ENCODE peak calls at places on chromosomes 4 and X, in six cellular contexts. One of them, this sample, is unnamed.

GRCh38 chr4:105092356-105092755 is 54.3 kb upstream of the TET2 start:
- DNase-seq in trophoblast cell: no peak
- DNase-seq in mesenchymal stem cell: no peak
- DNase-seq in H9: no peak
- DNase-seq in H1: no peak
- DNase-seq in IMR-90: peak; percentile 85
- DNase-seq in this sample: no peak

GRCh38 chr4:152927737-152928136 is 8.4 kb upstream of the FHDC1 start:
- DNase-seq in H9: no peak
- DNase-seq in trophoblast cell: no peak
- DNase-seq in H1: no peak
- DNase-seq in mesenchymal stem cell: no peak
- DNase-seq in IMR-90: no peak
- DNase-seq in this sample: no peak

GRCh38 chr4:145681956-145682355 is 2.0 kb downstream of the C4orf51 start:
- DNase-seq in H9: no peak
- DNase-seq in mesenchymal stem cell: peak; percentile 9
- DNase-seq in H1: no peak
- DNase-seq in IMR-90: peak; percentile 61
- DNase-seq in trophoblast cell: no peak
- DNase-seq in this sample: no peak

GRCh38 chr4:103199009-103199408 is 866 bp upstream of the CENPE start:
- DNase-seq in IMR-90: no peak
- DNase-seq in mesenchymal stem cell: no peak
- DNase-seq in H9: no peak
- DNase-seq in trophoblast cell: no peak
- DNase-seq in H1: no peak
- DNase-seq in this sample: no peak

GRCh38 chrX:135707880-135708279 is 5.6 kb upstream of the CT45A1 start:
- DNase-seq in trophoblast cell: no peak
- DNase-seq in H9: peak; percentile 64
- DNase-seq in IMR-90: no peak
- DNase-seq in mesenchymal stem cell: no peak
- DNase-seq in H1: peak; percentile 1
- DNase-seq in this sample: no peak

GRCh38 chr4:83599183-83599582 is 63.3 kb downstream of the GPAT3 start:
- DNase-seq in H1: no peak
- DNase-seq in trophoblast cell: peak; percentile 4
- DNase-seq in mesenchymal stem cell: peak; percentile 57
- DNase-seq in IMR-90: peak; percentile 59
- DNase-seq in H9: no peak
- DNase-seq in this sample: no peak

GRCh38 chr4:151753056-151753455 is 7.8 kb downstream of the GATB start:
- DNase-seq in H1: no peak
- DNase-seq in trophoblast cell: peak; percentile 91
- DNase-seq in mesenchymal stem cell: no peak
- DNase-seq in IMR-90: peak; percentile 38
- DNase-seq in H9: no peak
- DNase-seq in this sample: no peak

GRCh38 chr4:15131551-15131950 is 129.3 kb downstream of the CPEB2 start:
- DNase-seq in mesenchymal stem cell: no peak
- DNase-seq in trophoblast cell: peak; percentile 24
- DNase-seq in H9: no peak
- DNase-seq in IMR-90: no peak
- DNase-seq in H1: no peak
- DNase-seq in this sample: no peak

GRCh38 chr4:133154725-133155124 is 5.6 kb downstream of the PCDH10 start:
- DNase-seq in H1: no peak
- DNase-seq in H9: no peak
- DNase-seq in mesenchymal stem cell: peak; percentile 52
- DNase-seq in IMR-90: peak; percentile 41
- DNase-seq in trophoblast cell: peak; percentile 13
- DNase-seq in this sample: no peak

GRCh38 chr4:138686078-138686477 is 329.5 kb upstream of the NOCT start:
- DNase-seq in mesenchymal stem cell: no peak
- DNase-seq in trophoblast cell: no peak
- DNase-seq in IMR-90: no peak
- DNase-seq in H9: no peak
- DNase-seq in H1: no peak
- DNase-seq in this sample: no peak

GRCh38 chr4:5724377-5724776 is 13.4 kb downstream of the EVC start:
- DNase-seq in H9: no peak
- DNase-seq in trophoblast cell: no peak
- DNase-seq in IMR-90: no peak
- DNase-seq in H1: no peak
- DNase-seq in mesenchymal stem cell: peak; percentile 15
- DNase-seq in this sample: no peak

GRCh38 chrX:130594453-130594916 is 192.7 kb downstream of the RBMX2 start:
- DNase-seq in H1: no peak
- DNase-seq in IMR-90: no peak
- DNase-seq in H9: no peak
- DNase-seq in trophoblast cell: no peak
- DNase-seq in mesenchymal stem cell: no peak
- DNase-seq in this sample: no peak

GRCh38 chrX:76195579-76195978 is 22.7 kb downstream of the PBDC1 start:
- DNase-seq in H1: no peak
- DNase-seq in mesenchymal stem cell: no peak
- DNase-seq in IMR-90: no peak
- DNase-seq in trophoblast cell: no peak
- DNase-seq in H9: no peak
- DNase-seq in this sample: no peak

GRCh38 chr4:17276821-17277220 is 235.1 kb downstream of the QDPR start:
- DNase-seq in mesenchymal stem cell: peak; percentile 32
- DNase-seq in H1: no peak
- DNase-seq in trophoblast cell: no peak
- DNase-seq in H9: no peak
- DNase-seq in IMR-90: peak; percentile 53
- DNase-seq in this sample: no peak

GRCh38 chr4:121938282-121939092 is 13.4 kb downstream of the TRPC3 start:
- DNase-seq in H1: no peak
- DNase-seq in IMR-90: peak; percentile 12
- DNase-seq in H9: no peak
- DNase-seq in trophoblast cell: peak; percentile 69
- DNase-seq in mesenchymal stem cell: peak; percentile 15
- DNase-seq in this sample: no peak

GRCh38 chrX:103250977-103251376 is 4.0 kb downstream of the TCEAL8 start:
- DNase-seq in H9: no peak
- DNase-seq in mesenchymal stem cell: no peak
- DNase-seq in IMR-90: no peak
- DNase-seq in H1: no peak
- DNase-seq in trophoblast cell: peak; percentile 72
- DNase-seq in this sample: no peak

GRCh38 chr4:112966701-112967100 is 82.8 kb upstream of the ANK2 start:
- DNase-seq in H9: no peak
- DNase-seq in IMR-90: no peak
- DNase-seq in H1: no peak
- DNase-seq in trophoblast cell: no peak
- DNase-seq in mesenchymal stem cell: no peak
- DNase-seq in this sample: peak; percentile 51

GRCh38 chr4:177375971-177376370 is 66.3 kb downstream of the AGA start:
- DNase-seq in mesenchymal stem cell: no peak
- DNase-seq in IMR-90: no peak
- DNase-seq in trophoblast cell: no peak
- DNase-seq in H1: no peak
- DNase-seq in H9: no peak
- DNase-seq in this sample: no peak

GRCh38 chrX:13398073-13398823 is 78.4 kb upstream of the ATXN3L start:
- DNase-seq in H1: peak; percentile 33
- DNase-seq in IMR-90: peak; percentile 100
- DNase-seq in mesenchymal stem cell: peak; percentile 95
- DNase-seq in H9: no peak
- DNase-seq in trophoblast cell: peak; percentile 77
- DNase-seq in this sample: peak; percentile 1

GRCh38 chr4:7045553-7045952 is 2.4 kb downstream of the TADA2B start:
- DNase-seq in mesenchymal stem cell: no peak
- DNase-seq in H9: no peak
- DNase-seq in trophoblast cell: no peak
- DNase-seq in IMR-90: no peak
- DNase-seq in H1: no peak
- DNase-seq in this sample: no peak

GRCh38 chrX:38880460-38880859 is 79.2 kb downstream of the MID1IP1 start:
- DNase-seq in IMR-90: peak; percentile 56
- DNase-seq in mesenchymal stem cell: no peak
- DNase-seq in H9: no peak
- DNase-seq in H1: no peak
- DNase-seq in trophoblast cell: no peak
- DNase-seq in this sample: no peak

GRCh38 chrX:54798137-54798536 is at the start of gene ITIH6:
- DNase-seq in mesenchymal stem cell: peak; percentile 10
- DNase-seq in H9: no peak
- DNase-seq in H1: no peak
- DNase-seq in trophoblast cell: no peak
- DNase-seq in IMR-90: no peak
- DNase-seq in this sample: no peak

GRCh38 chr4:94498502-94498901 is 46.8 kb downstream of the PDLIM5 start:
- DNase-seq in H9: no peak
- DNase-seq in IMR-90: no peak
- DNase-seq in trophoblast cell: no peak
- DNase-seq in H1: no peak
- DNase-seq in mesenchymal stem cell: no peak
- DNase-seq in this sample: no peak

GRCh38 chrX:96564595-96564994 is 120.0 kb upstream of the DIAPH2 start:
- DNase-seq in mesenchymal stem cell: peak; percentile 44
- DNase-seq in IMR-90: no peak
- DNase-seq in H1: no peak
- DNase-seq in H9: no peak
- DNase-seq in trophoblast cell: no peak
- DNase-seq in this sample: no peak

GRCh38 chrX:38215141-38215540 is 5.5 kb downstream of the SRPX start:
- DNase-seq in mesenchymal stem cell: peak; percentile 38
- DNase-seq in trophoblast cell: no peak
- DNase-seq in H1: no peak
- DNase-seq in IMR-90: peak; percentile 75
- DNase-seq in H9: no peak
- DNase-seq in this sample: no peak

GRCh38 chr4:17762705-17763104 is 18.7 kb downstream of the FAM184B start:
- DNase-seq in mesenchymal stem cell: peak; percentile 5
- DNase-seq in H1: no peak
- DNase-seq in trophoblast cell: no peak
- DNase-seq in IMR-90: peak; percentile 58
- DNase-seq in H9: no peak
- DNase-seq in this sample: no peak

GRCh38 chr4:36285784-36286480 is 4.5 kb downstream of the DTHD1 start:
- DNase-seq in mesenchymal stem cell: no peak
- DNase-seq in IMR-90: no peak
- DNase-seq in H1: no peak
- DNase-seq in trophoblast cell: no peak
- DNase-seq in H9: no peak
- DNase-seq in this sample: no peak

GRCh38 chrX:16946361-16946964 is at the start of gene REPS2:
- DNase-seq in H1: peak; percentile 49
- DNase-seq in IMR-90: peak; percentile 18
- DNase-seq in H9: peak; percentile 96
- DNase-seq in trophoblast cell: peak; percentile 76
- DNase-seq in mesenchymal stem cell: peak; percentile 56
- DNase-seq in this sample: peak; percentile 56

GRCh38 chr4:147542229-147542990 is 61.5 kb downstream of the EDNRA start:
- DNase-seq in IMR-90: no peak
- DNase-seq in H9: no peak
- DNase-seq in trophoblast cell: no peak
- DNase-seq in mesenchymal stem cell: no peak
- DNase-seq in H1: no peak
- DNase-seq in this sample: no peak

GRCh38 chrX:19793471-19793870 is 93.9 kb downstream of the SH3KBP1 start:
- DNase-seq in IMR-90: no peak
- DNase-seq in H1: no peak
- DNase-seq in H9: no peak
- DNase-seq in mesenchymal stem cell: no peak
- DNase-seq in trophoblast cell: no peak
- DNase-seq in this sample: no peak

GRCh38 chr4:94588900-94589693 is 137.4 kb downstream of the PDLIM5 start:
- DNase-seq in mesenchymal stem cell: no peak
- DNase-seq in IMR-90: no peak
- DNase-seq in trophoblast cell: no peak
- DNase-seq in H1: no peak
- DNase-seq in H9: no peak
- DNase-seq in this sample: no peak

GRCh38 chr4:140223056-140223810 is 69.2 kb upstream of the MAML3 start:
- DNase-seq in mesenchymal stem cell: peak; percentile 81
- DNase-seq in H9: no peak
- DNase-seq in trophoblast cell: peak; percentile 11
- DNase-seq in IMR-90: peak; percentile 81
- DNase-seq in H1: no peak
- DNase-seq in this sample: no peak

GRCh38 chr4:41638203-41638602 is 100.2 kb downstream of the LIMCH1 start:
- DNase-seq in H1: no peak
- DNase-seq in mesenchymal stem cell: no peak
- DNase-seq in trophoblast cell: no peak
- DNase-seq in IMR-90: no peak
- DNase-seq in H9: no peak
- DNase-seq in this sample: no peak

GRCh38 chr4:38454284-38454683 is 209.7 kb upstream of the KLF3 start:
- DNase-seq in H9: no peak
- DNase-seq in IMR-90: no peak
- DNase-seq in H1: no peak
- DNase-seq in mesenchymal stem cell: no peak
- DNase-seq in trophoblast cell: no peak
- DNase-seq in this sample: no peak
- H3K9ac ChIP-seq in H9: no peak overlapping the region
- H3K9ac ChIP-seq in IMR-90: no peak overlapping the region
- H3K9ac ChIP-seq in H1: no peak overlapping the region
- H3K9ac ChIP-seq in mesenchymal stem cell: no peak overlapping the region
- H3K9ac ChIP-seq in trophoblast cell: no peak overlapping the region
- H3K9ac ChIP-seq in this sample: no peak overlapping the region

GRCh38 chr4:186840222-186840701 is 116.6 kb upstream of the FAT1 start:
- DNase-seq in H9: no peak
- DNase-seq in IMR-90: peak; percentile 62
- DNase-seq in H1: no peak
- DNase-seq in mesenchymal stem cell: no peak
- DNase-seq in trophoblast cell: no peak
- DNase-seq in this sample: no peak
- H2AFZ ChIP-seq in H9: no peak overlapping the region
- H2AFZ ChIP-seq in IMR-90: peak overlapping the region; percentile 76
- H2AFZ ChIP-seq in H1: no peak overlapping the region
- H2AFZ ChIP-seq in mesenchymal stem cell: no peak overlapping the region
- H2AFZ ChIP-seq in trophoblast cell: no peak overlapping the region
- H2AFZ ChIP-seq in this sample: no peak overlapping the region

DNA sequence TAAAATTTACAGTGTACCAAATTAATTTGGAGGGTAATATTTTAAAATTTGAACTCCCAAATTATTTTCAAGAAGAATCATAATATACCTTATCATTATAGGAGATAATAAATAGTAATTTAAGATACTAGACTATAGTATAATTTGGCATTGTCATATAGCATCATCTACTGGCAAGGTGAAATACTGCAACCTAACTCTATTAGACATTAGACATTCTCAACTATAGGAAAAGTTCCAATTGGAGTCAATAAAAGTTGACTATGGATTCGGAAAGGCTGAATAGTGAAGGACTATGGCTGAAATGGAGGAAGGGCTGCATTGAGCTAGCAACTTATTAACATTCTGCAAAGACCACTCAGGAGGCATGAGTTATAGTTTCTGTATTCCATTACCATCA is 113.0 kb downstream of the PRDM5 start:
- DNase-seq in H1: no peak
- DNase-seq in trophoblast cell: no peak
- DNase-seq in IMR-90: no peak
- DNase-seq in H9: no peak
- DNase-seq in mesenchymal stem cell: no peak
- DNase-seq in this sample: no peak
- H4K91ac ChIP-seq in H1: no peak overlapping the region
- H4K91ac ChIP-seq in trophoblast cell: no peak overlapping the region
- H4K91ac ChIP-seq in IMR-90: no peak overlapping the region
- H4K91ac ChIP-seq in H9: no peak overlapping the region
- H4K91ac ChIP-seq in mesenchymal stem cell: no peak overlapping the region
- H4K91ac ChIP-seq in this sample: no peak overlapping the region

GRCh38 chr4:134952775-134953174 is 751.2 kb upstream of the PABPC4L start:
- DNase-seq in trophoblast cell: no peak
- DNase-seq in H9: no peak
- DNase-seq in H1: no peak
- DNase-seq in IMR-90: no peak
- DNase-seq in mesenchymal stem cell: no peak
- DNase-seq in this sample: no peak
- H3K9ac ChIP-seq in trophoblast cell: no peak overlapping the region
- H3K9ac ChIP-seq in H9: no peak overlapping the region
- H3K9ac ChIP-seq in H1: no peak overlapping the region
- H3K9ac ChIP-seq in IMR-90: no peak overlapping the region
- H3K9ac ChIP-seq in mesenchymal stem cell: no peak overlapping the region
- H3K9ac ChIP-seq in this sample: no peak overlapping the region

This sample was measured in neuronal stem cell.